ENCODE peak calls at places on chromosomes 3 and 15, in five cellular contexts. One of them, this sample, is unnamed.

GRCh38 chr3:143414571-143415253 is 295.1 kb downstream of the CHST2 start:
- DNase-seq in neuronal stem cell: no peak
- DNase-seq in stomach: no peak
- DNase-seq in effector memory CD4-positive, alpha-beta T cell: no peak
- DNase-seq in A549: no peak
- DNase-seq in this sample: no peak

GRCh38 chr15:57485869-57486268 is 105.8 kb upstream of the MYZAP start:
- DNase-seq in A549: peak; percentile 95
- DNase-seq in effector memory CD4-positive, alpha-beta T cell: no peak
- DNase-seq in neuronal stem cell: no peak
- DNase-seq in stomach: peak; percentile 61
- DNase-seq in this sample: peak; percentile 65

GRCh38 chr3:158167737-158168469 is 58.0 kb downstream of the RSRC1 start:
- DNase-seq in stomach: no peak
- DNase-seq in effector memory CD4-positive, alpha-beta T cell: no peak
- DNase-seq in neuronal stem cell: no peak
- DNase-seq in A549: peak; percentile 60
- DNase-seq in this sample: no peak

GRCh38 chr3:60770532-60770931 is 480.7 kb downstream of the FHIT start:
- DNase-seq in stomach: no peak
- DNase-seq in A549: no peak
- DNase-seq in neuronal stem cell: no peak
- DNase-seq in effector memory CD4-positive, alpha-beta T cell: no peak
- DNase-seq in this sample: no peak

GRCh38 chr3:72997421-72997961 is 880 bp downstream of the PPP4R2 start:
- DNase-seq in stomach: no peak
- DNase-seq in neuronal stem cell: peak; percentile 30
- DNase-seq in effector memory CD4-positive, alpha-beta T cell: peak; percentile 39
- DNase-seq in A549: peak; percentile 67
- DNase-seq in this sample: no peak

GRCh38 chr3:149579838-149580542 is 77.8 kb downstream of the WWTR1 start:
- DNase-seq in neuronal stem cell: no peak
- DNase-seq in stomach: no peak
- DNase-seq in effector memory CD4-positive, alpha-beta T cell: no peak
- DNase-seq in A549: no peak
- DNase-seq in this sample: no peak

GRCh38 chr3:61848885-61849284 is 287.5 kb downstream of the PTPRG start:
- DNase-seq in effector memory CD4-positive, alpha-beta T cell: no peak
- DNase-seq in A549: no peak
- DNase-seq in stomach: no peak
- DNase-seq in neuronal stem cell: no peak
- DNase-seq in this sample: no peak

GRCh38 chr3:58260733-58261132 is 23.1 kb downstream of the ABHD6 start:
- DNase-seq in neuronal stem cell: no peak
- DNase-seq in A549: no peak
- DNase-seq in effector memory CD4-positive, alpha-beta T cell: no peak
- DNase-seq in stomach: no peak
- DNase-seq in this sample: no peak

GRCh38 chr3:65575376-65575840 is 463.3 kb downstream of the MAGI1 start:
- DNase-seq in stomach: no peak
- DNase-seq in effector memory CD4-positive, alpha-beta T cell: no peak
- DNase-seq in neuronal stem cell: no peak
- DNase-seq in A549: no peak
- DNase-seq in this sample: no peak

GRCh38 chr3:195003006-195003892 is 267.7 kb downstream of the XXYLT1 start:
- DNase-seq in effector memory CD4-positive, alpha-beta T cell: no peak
- DNase-seq in neuronal stem cell: no peak
- DNase-seq in A549: no peak
- DNase-seq in stomach: no peak
- DNase-seq in this sample: peak; percentile 44
- H3K4me1 ChIP-seq in effector memory CD4-positive, alpha-beta T cell: no peaks in the 10 kb centered on the region
- H3K4me1 ChIP-seq in neuronal stem cell: no peaks in the 10 kb centered on the region
- H3K4me1 ChIP-seq in A549: no peaks in the 10 kb centered on the region
- H3K4me1 ChIP-seq in stomach: peaks cover 12% of the 10 kb centered on the region
- H3K4me1 ChIP-seq in this sample: peaks cover 4% of the 10 kb centered on the region

DNA sequence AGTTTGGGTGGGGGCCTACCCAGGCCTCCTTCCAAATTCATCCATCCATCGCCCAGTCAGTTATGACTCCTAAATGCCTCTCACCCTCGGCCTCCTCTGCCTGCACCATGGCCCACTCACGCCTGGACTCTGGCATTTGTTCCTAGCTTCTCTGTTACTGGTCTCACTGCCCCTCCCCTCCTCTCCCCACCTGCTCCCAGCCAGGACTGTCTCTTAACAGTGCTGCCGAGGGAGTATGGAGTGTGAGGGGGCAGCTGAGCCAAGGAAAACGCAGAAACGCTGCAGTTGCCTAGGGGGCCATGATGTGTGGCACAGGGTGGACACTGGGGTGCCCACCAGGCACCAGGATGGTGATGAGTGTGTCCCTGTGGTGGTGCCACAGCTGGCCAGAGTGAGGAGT is 3.1 kb downstream of the RCCD1 start:
- DNase-seq in neuronal stem cell: no peak
- DNase-seq in A549: no peak
- DNase-seq in effector memory CD4-positive, alpha-beta T cell: no peak
- DNase-seq in stomach: no peak
- DNase-seq in this sample: no peak
- H3K4me1 ChIP-seq in neuronal stem cell: no peaks in the 10 kb centered on the region
- H3K4me1 ChIP-seq in A549: peaks cover 18% of the 10 kb centered on the region
- H3K4me1 ChIP-seq in effector memory CD4-positive, alpha-beta T cell: peaks cover 23% of the 10 kb centered on the region
- H3K4me1 ChIP-seq in stomach: peaks cover 38% of the 10 kb centered on the region
- H3K4me1 ChIP-seq in this sample: peaks cover 8% of the 10 kb centered on the region

GRCh38 chr3:46935168-46935858 is 41.2 kb downstream of the CCDC12 start:
- DNase-seq in effector memory CD4-positive, alpha-beta T cell: no peak
- DNase-seq in A549: peak; percentile 80
- DNase-seq in stomach: peak; percentile 78
- DNase-seq in neuronal stem cell: peak; percentile 67
- DNase-seq in this sample: peak; percentile 87

GRCh38 chr3:46932455-46933225 is 43.9 kb downstream of the CCDC12 start:
- DNase-seq in neuronal stem cell: no peak
- DNase-seq in effector memory CD4-positive, alpha-beta T cell: no peak
- DNase-seq in A549: no peak
- DNase-seq in stomach: peak; percentile 24
- DNase-seq in this sample: no peak

GRCh38 chr3:46933261-46933660 is 43.3 kb downstream of the CCDC12 start:
- DNase-seq in stomach: no peak
- DNase-seq in effector memory CD4-positive, alpha-beta T cell: no peak
- DNase-seq in A549: no peak
- DNase-seq in neuronal stem cell: no peak
- DNase-seq in this sample: no peak

GRCh38 chr3:46934508-46935167 is 41.9 kb downstream of the CCDC12 start:
- DNase-seq in effector memory CD4-positive, alpha-beta T cell: no peak
- DNase-seq in A549: no peak
- DNase-seq in neuronal stem cell: no peak
- DNase-seq in stomach: no peak
- DNase-seq in this sample: peak; percentile 71

GRCh38 chr3:46934067-46934466 is 42.5 kb downstream of the CCDC12 start:
- DNase-seq in effector memory CD4-positive, alpha-beta T cell: no peak
- DNase-seq in stomach: no peak
- DNase-seq in A549: no peak
- DNase-seq in neuronal stem cell: no peak
- DNase-seq in this sample: no peak
- H3K4me1 ChIP-seq in effector memory CD4-positive, alpha-beta T cell: peaks cover 29% of the 10 kb centered on the region
- H3K4me1 ChIP-seq in stomach: peaks cover 97% of the 10 kb centered on the region
- H3K4me1 ChIP-seq in A549: peaks cover 84% of the 10 kb centered on the region
- H3K4me1 ChIP-seq in neuronal stem cell: peaks cover 9% of the 10 kb centered on the region
- H3K4me1 ChIP-seq in this sample: peaks cover 94% of the 10 kb centered on the region

GRCh38 chr3:43004282-43004681 is 25.2 kb downstream of the GASK1A start:
- DNase-seq in stomach: no peak
- DNase-seq in effector memory CD4-positive, alpha-beta T cell: no peak
- DNase-seq in A549: no peak
- DNase-seq in neuronal stem cell: no peak
- DNase-seq in this sample: no peak

GRCh38 chr3:42999212-42999611 is 20.1 kb downstream of the GASK1A start:
- DNase-seq in stomach: no peak
- DNase-seq in effector memory CD4-positive, alpha-beta T cell: no peak
- DNase-seq in neuronal stem cell: no peak
- DNase-seq in A549: no peak
- DNase-seq in this sample: no peak

GRCh38 chr3:43005253-43005652 is 26.1 kb downstream of the GASK1A start:
- DNase-seq in effector memory CD4-positive, alpha-beta T cell: no peak
- DNase-seq in stomach: no peak
- DNase-seq in neuronal stem cell: no peak
- DNase-seq in A549: no peak
- DNase-seq in this sample: no peak

GRCh38 chr3:43001094-43001553 is 22.0 kb downstream of the GASK1A start:
- DNase-seq in effector memory CD4-positive, alpha-beta T cell: no peak
- DNase-seq in neuronal stem cell: no peak
- DNase-seq in A549: no peak
- DNase-seq in stomach: peak; percentile 80
- DNase-seq in this sample: peak; percentile 87

DNA sequence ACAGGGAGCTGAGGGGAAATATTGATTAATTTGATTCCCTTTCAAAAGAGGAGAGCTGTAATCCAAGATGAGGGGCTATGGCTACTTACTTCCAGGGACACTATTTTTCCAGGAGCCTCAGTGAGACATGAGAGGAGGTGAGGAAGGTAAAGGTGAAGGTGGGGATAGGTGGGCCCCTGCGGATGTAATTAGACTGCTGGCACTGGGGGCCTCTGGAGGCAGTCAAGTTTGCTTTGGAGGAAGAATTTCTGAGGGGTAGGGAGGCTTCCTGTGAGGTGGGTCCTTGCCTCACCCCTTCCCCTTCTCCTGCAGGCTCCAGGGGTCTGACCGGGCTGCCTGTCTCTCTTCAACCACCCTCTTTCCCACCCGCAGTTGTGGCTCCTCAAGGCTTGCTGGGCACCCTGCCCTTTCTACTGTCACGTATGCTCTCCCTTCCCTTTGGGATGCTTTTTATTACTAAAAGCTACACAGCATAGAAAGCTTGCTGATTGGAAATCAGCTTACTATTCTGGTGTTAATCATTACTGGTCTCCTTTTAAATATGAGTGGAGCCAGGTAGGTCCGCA is 22.5 kb downstream of the GASK1A start:
- DNase-seq in effector memory CD4-positive, alpha-beta T cell: no peak
- DNase-seq in A549: no peak
- DNase-seq in neuronal stem cell: no peak
- DNase-seq in stomach: no peak
- DNase-seq in this sample: no peak
- H3K4me1 ChIP-seq in effector memory CD4-positive, alpha-beta T cell: no peaks in the 10 kb centered on the region
- H3K4me1 ChIP-seq in A549: no peaks in the 10 kb centered on the region
- H3K4me1 ChIP-seq in neuronal stem cell: no peaks in the 10 kb centered on the region
- H3K4me1 ChIP-seq in stomach: peaks cover 64% of the 10 kb centered on the region
- H3K4me1 ChIP-seq in this sample: peaks cover 6% of the 10 kb centered on the region

GRCh38 chr3:31858439-31858838 is 122.6 kb downstream of the OSBPL10 start:
- DNase-seq in A549: no peak
- DNase-seq in effector memory CD4-positive, alpha-beta T cell: no peak
- DNase-seq in neuronal stem cell: no peak
- DNase-seq in stomach: no peak
- DNase-seq in this sample: no peak
- H3K4me1 ChIP-seq in A549: no peaks in the 10 kb centered on the region
- H3K4me1 ChIP-seq in effector memory CD4-positive, alpha-beta T cell: no peaks in the 10 kb centered on the region
- H3K4me1 ChIP-seq in neuronal stem cell: no peaks in the 10 kb centered on the region
- H3K4me1 ChIP-seq in stomach: no peaks in the 10 kb centered on the region
- H3K4me1 ChIP-seq in this sample: no peaks in the 10 kb centered on the region

GRCh38 chr3:156429125-156429524 is 125.8 kb downstream of the SSR3 start:
- DNase-seq in A549: no peak
- DNase-seq in neuronal stem cell: no peak
- DNase-seq in effector memory CD4-positive, alpha-beta T cell: no peak
- DNase-seq in stomach: no peak
- DNase-seq in this sample: no peak
- H3K4me1 ChIP-seq in A549: no peaks in the 10 kb centered on the region
- H3K4me1 ChIP-seq in neuronal stem cell: peaks cover 3% of the 10 kb centered on the region
- H3K4me1 ChIP-seq in effector memory CD4-positive, alpha-beta T cell: no peaks in the 10 kb centered on the region
- H3K4me1 ChIP-seq in stomach: no peaks in the 10 kb centered on the region
- H3K4me1 ChIP-seq in this sample: no peaks in the 10 kb centered on the region

GRCh38 chr15:90665288-90666134 is 51.6 kb upstream of the BLM start:
- DNase-seq in effector memory CD4-positive, alpha-beta T cell: no peak
- DNase-seq in A549: peak; percentile 95
- DNase-seq in neuronal stem cell: no peak
- DNase-seq in stomach: peak; percentile 48
- DNase-seq in this sample: peak; percentile 65
- H3K4me1 ChIP-seq in effector memory CD4-positive, alpha-beta T cell: peaks cover 30% of the 10 kb centered on the region
- H3K4me1 ChIP-seq in A549: peaks cover 14% of the 10 kb centered on the region
- H3K4me1 ChIP-seq in neuronal stem cell: no peaks in the 10 kb centered on the region
- H3K4me1 ChIP-seq in stomach: peaks cover 11% of the 10 kb centered on the region
- H3K4me1 ChIP-seq in this sample: no peaks in the 10 kb centered on the region

DNA sequence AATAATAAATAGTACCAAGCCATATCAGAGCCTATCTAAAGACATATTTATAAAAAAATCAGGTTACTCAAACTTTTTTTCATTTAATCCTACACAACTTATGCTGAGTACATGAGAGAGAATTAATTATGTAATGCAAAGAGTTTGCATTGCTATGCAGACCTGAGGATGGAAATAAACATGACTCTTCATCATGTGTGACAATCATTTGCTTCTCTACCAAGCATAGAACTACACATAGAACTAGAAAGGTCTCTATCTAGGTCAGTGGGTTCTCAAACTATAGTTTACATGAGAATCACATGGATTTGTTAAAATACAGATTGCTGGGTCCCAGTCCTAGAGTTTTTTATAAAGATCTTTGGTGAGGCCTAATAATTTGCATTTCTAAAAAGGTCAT is 86.8 kb downstream of the GBE1 start:
- DNase-seq in A549: no peak
- DNase-seq in neuronal stem cell: no peak
- DNase-seq in stomach: no peak
- DNase-seq in effector memory CD4-positive, alpha-beta T cell: no peak
- DNase-seq in this sample: no peak
- H3K4me1 ChIP-seq in A549: peaks cover 26% of the 10 kb centered on the region
- H3K4me1 ChIP-seq in neuronal stem cell: peaks cover 3% of the 10 kb centered on the region
- H3K4me1 ChIP-seq in stomach: peaks cover 8% of the 10 kb centered on the region
- H3K4me1 ChIP-seq in effector memory CD4-positive, alpha-beta T cell: no peaks in the 10 kb centered on the region
- H3K4me1 ChIP-seq in this sample: peaks cover 11% of the 10 kb centered on the region